ENCODE peak calls at places on chromosomes 2 and 18, in seven cellular contexts. D is H1, Z is SK-N-SH, L is K562, R is HCT116, I is HepG2, O is GM12878. X is an unnamed sample.

GRCh38 chr2:83584674-83585073 is 874.4 kb downstream of the SUCLG1 start:
- DNase-seq in D (no peak), Z (no peak), L (no peak), R (no peak), I (no peak), O (no peak), X (no peak)

GRCh38 chr2:235046561-235046960 is 94.7 kb downstream of the SH3BP4 start:
- DNase-seq in D (no peak), Z (no peak), L (no peak), R (no peak), I (no peak), O (no peak), X (no peak)

GRCh38 chr2:42969231-42970150 is 177.1 kb upstream of the HAAO start:
- DNase-seq in D (no peak), Z (no peak), L (no peak), R (no peak), I (no peak), O (no peak), X (no peak)

GRCh38 chr2:105455488-105455991 is 56.7 kb upstream of the FHL2 start:
- DNase-seq in D (no peak), Z (peak; percentile 19), L (peak; percentile 35), R (peak; percentile 95), I (peak; percentile 70), O (no peak), X (peak; percentile 11)

GRCh38 chr2:25323042-25323514 is 18.6 kb downstream of the DNMT3A start:
- DNase-seq in D (peak; percentile 85), Z (no peak), L (no peak), R (no peak), I (no peak), O (no peak), X (no peak)

GRCh38 chr2:74414913-74415761 is 6.3 kb downstream of the C2orf81 start:
- DNase-seq in D (no peak), Z (peak; percentile 28), L (no peak), R (no peak), I (no peak), O (no peak), X (no peak)

GRCh38 chr18:2935438-2936192 is 77.3 kb downstream of the LPIN2 start:
- DNase-seq in D (no peak), Z (no peak), L (no peak), R (no peak), I (no peak), O (no peak), X (no peak)

GRCh38 chr2:28084564-28084963 is 194.0 kb downstream of the BABAM2 start:
- DNase-seq in D (no peak), Z (no peak), L (no peak), R (no peak), I (no peak), O (no peak), X (no peak)

GRCh38 chr2:67471681-67472080 is 74.5 kb downstream of the ETAA1 start:
- DNase-seq in D (no peak), Z (no peak), L (no peak), R (no peak), I (no peak), O (no peak), X (no peak)

GRCh38 chr2:39313575-39313974 is 69.8 kb upstream of the CDKL4 start:
- DNase-seq in D (no peak), Z (no peak), L (no peak), R (no peak), I (no peak), O (no peak), X (no peak)

GRCh38 chr2:58920001-58920400 is 678.9 kb upstream of the FANCL start:
- DNase-seq in D (no peak), Z (no peak), L (no peak), R (no peak), I (no peak), O (no peak), X (no peak)

GRCh38 chr2:197538412-197538811 is 22.5 kb downstream of the MOB4 start:
- DNase-seq in D (no peak), Z (no peak), L (no peak), R (no peak), I (no peak), O (no peak), X (no peak)

GRCh38 chr2:157032019-157032418 is 225.5 kb upstream of the GALNT5 start:
- DNase-seq in D (no peak), Z (peak; percentile 1), L (no peak), R (peak; percentile 97), I (peak; percentile 46), O (no peak), X (no peak)

GRCh38 chr2:110904410-110905148 is 172.2 kb downstream of the ACOXL start:
- DNase-seq in D (no peak), Z (no peak), L (no peak), R (no peak), I (no peak), O (no peak), X (no peak)

GRCh38 chr18:79680100-79680879 is 687 bp downstream of the CTDP1 start:
- DNase-seq in D (peak; percentile 55), Z (peak; percentile 68), L (peak; percentile 63), R (no peak), I (peak; percentile 41), O (no peak), X (peak; percentile 36)

GRCh38 chr2:232459419-232460035 is 3.6 kb downstream of the ALPI start:
- DNase-seq in D (no peak), Z (no peak), L (no peak), R (no peak), I (no peak), O (no peak), X (no peak)

DNA sequence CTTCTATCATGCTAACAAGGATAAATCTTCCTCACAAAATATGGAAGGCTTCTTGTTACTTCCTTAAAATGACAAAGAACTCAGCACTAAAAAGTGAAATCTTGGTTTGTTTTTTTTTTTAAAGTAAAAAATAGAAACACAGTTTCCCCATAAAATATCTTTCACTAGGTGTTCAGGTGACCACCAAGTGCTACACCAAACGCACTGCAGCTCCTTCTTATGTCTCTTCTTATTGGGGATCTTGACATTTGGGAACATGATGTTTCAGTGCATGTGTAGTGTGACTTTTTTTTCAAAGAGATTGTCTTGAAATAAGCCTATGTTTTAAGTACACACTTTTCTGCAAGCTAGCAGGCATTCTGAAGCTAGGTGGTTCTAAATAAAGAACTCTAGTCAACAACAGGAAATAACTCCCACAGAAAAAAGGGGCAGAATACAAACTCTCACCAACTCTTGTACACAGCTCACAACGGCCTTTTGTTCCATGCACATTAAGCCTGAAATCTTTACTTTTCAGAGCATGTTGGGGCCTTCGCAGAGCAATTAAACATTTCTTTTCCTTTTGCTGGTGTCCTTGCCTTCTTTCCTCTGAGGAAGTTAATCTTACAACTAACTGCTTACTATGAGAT is 13.2 kb upstream of the SERTAD2 start:
- DNase-seq in D (no peak), Z (no peak), L (no peak), R (no peak), I (peak; percentile 76), O (no peak), X (no peak)
- TF ChIP-seq JUND in D (no peak), Z (no peak), L (no peak), R (no peak), I (no peak), O (no peak), X (no peak)

GRCh38 chr18:77137851-77138250 is 5.3 kb upstream of the MBP start:
- DNase-seq in D (no peak), Z (no peak), L (no peak), R (no peak), I (no peak), O (no peak), X (no peak)

GRCh38 chr18:77136076-77136718 is 3.6 kb upstream of the MBP start:
- DNase-seq in D (no peak), Z (no peak), L (no peak), R (no peak), I (no peak), O (no peak), X (no peak)

GRCh38 chr18:77138270-77138669 is 5.7 kb upstream of the MBP start:
- DNase-seq in D (no peak), Z (no peak), L (no peak), R (no peak), I (no peak), O (no peak), X (no peak)

GRCh38 chr18:77135339-77136075 is 2.9 kb upstream of the MBP start:
- DNase-seq in D (no peak), Z (no peak), L (no peak), R (no peak), I (no peak), O (no peak), X (no peak)

GRCh38 chr18:77136871-77137665 is 4.5 kb upstream of the MBP start:
- DNase-seq in D (no peak), Z (no peak), L (no peak), R (no peak), I (no peak), O (no peak), X (no peak)
- TF ChIP-seq JUND in D (no peak), Z (no peak), L (no peak), R (no peak), I (no peak), O (no peak), X (no peak)

GRCh38 chr2:48560546-48561209 is 30.7 kb downstream of the STON1 start:
- DNase-seq in D (no peak), Z (peak; percentile 28), L (no peak), R (no peak), I (no peak), O (no peak), X (no peak)
- TF ChIP-seq JUND in D (no peak), Z (no peak), L (no peak), R (no peak), I (no peak), O (no peak), X (no peak)

GRCh38 chr2:231423176-231423575 is 27.7 kb downstream of the B3GNT7 start:
- DNase-seq in D (no peak), Z (no peak), L (no peak), R (no peak), I (no peak), O (no peak), X (no peak)
- TF ChIP-seq JUND in D (no peak), Z (no peak), L (no peak), R (no peak), I (no peak), O (no peak), X (no peak)

X was measured in T47D.